ENCODE peak calls at places on chromosomes 16 and 17, in seven cellular contexts. A is GM12878, P is K562, N is H1, S is HepG2, K is HCT116, H is SK-N-SH. V is an unnamed sample.

GRCh38 chr17:54180919-54181318 is 358.2 kb downstream of the KIF2B start:
- DNase-seq in N (no peak), A (no peak), H (no peak), K (no peak), S (no peak), P (no peak), V (no peak)

GRCh38 chr17:80731255-80731840 is 186.7 kb downstream of the RPTOR start:
- DNase-seq in N (no peak), H (no peak), K (no peak), A (no peak), S (no peak), P (no peak), V (no peak)

GRCh38 chr16:5633845-5634440 is 536.3 kb upstream of the EEF2KMT start:
- DNase-seq in P (peak), N (no peak), S (peak), K (peak), H (peak), A (no peak), V (peak)

GRCh38 chr17:82324566-82325285 is 7.3 kb upstream of the CD7 start:
- DNase-seq in P (no peak), A (no peak), K (no peak), S (no peak), H (no peak), N (no peak), V (no peak)

GRCh38 chr17:82384730-82385429 is 13.3 kb downstream of the UTS2R start:
- DNase-seq in P (peak), A (no peak), H (peak), K (no peak), N (no peak), S (peak), V (peak)

GRCh38 chr17:8121531-8122390 is 2.1 kb downstream of the HES7 start:
- DNase-seq in P (peak), N (no peak), S (no peak), H (peak), A (no peak), K (peak), V (peak)

GRCh38 chr17:21573961-21574610 is 118.2 kb upstream of the KCNJ18 start:
- DNase-seq in S (no peak), P (no peak), N (no peak), A (no peak), K (no peak), H (peak), V (no peak)

GRCh38 chr17:28954886-28955285 is 3.6 kb upstream of the PHF12 start:
- DNase-seq in K (no peak), H (no peak), N (no peak), S (no peak), A (no peak), P (no peak), V (no peak)

GRCh38 chr17:67312265-67312664 is 54.1 kb downstream of the PSMD12 start:
- DNase-seq in H (no peak), A (no peak), S (no peak), P (no peak), K (no peak), N (no peak), V (no peak)

GRCh38 chr17:2438823-2439222 is 38.0 kb upstream of the MNT start:
- DNase-seq in A (no peak), K (no peak), S (no peak), P (no peak), N (no peak), H (no peak), V (no peak)

GRCh38 chr17:53150101-53150698 is 672.5 kb upstream of the KIF2B start:
- DNase-seq in S (peak), N (no peak), A (no peak), H (peak), P (no peak), K (no peak), V (peak)

GRCh38 chr16:53429221-53429943 is 4.9 kb upstream of the RBL2 start:
- DNase-seq in A (no peak), H (peak), S (no peak), P (no peak), K (no peak), N (no peak), V (no peak)

GRCh38 chr17:2175294-2175628 is 120.4 kb downstream of the HIC1 start:
- DNase-seq in N (no peak), S (no peak), P (no peak), K (no peak), A (no peak), H (no peak), V (no peak)

GRCh38 chr17:352421-353212 is at the start of gene RPH3AL:
- DNase-seq in S (peak), H (no peak), A (no peak), P (no peak), K (peak), N (no peak), V (no peak)

GRCh38 chr17:51673066-51673465 is 412.7 kb downstream of the UTP18 start:
- DNase-seq in P (no peak), A (no peak), S (no peak), N (no peak), H (no peak), K (no peak), V (no peak)

GRCh38 chr17:35590249-35590824 is 3.2 kb downstream of the AP2B1 start:
- DNase-seq in P (no peak), S (no peak), K (no peak), N (no peak), H (no peak), A (no peak), V (no peak)

GRCh38 chr17:61966201-61966600 is 38.4 kb upstream of the INTS2 start:
- DNase-seq in A (no peak), N (no peak), K (no peak), S (no peak), H (peak), P (peak), V (no peak)

GRCh38 chr17:289409-289808 is 63.2 kb downstream of the RPH3AL start:
- DNase-seq in A (no peak), N (no peak), P (no peak), K (no peak), H (no peak), S (no peak), V (no peak)

GRCh38 chr17:45234641-45235040 is 13.0 kb downstream of the FMNL1 start:
- DNase-seq in S (peak), N (no peak), K (no peak), P (peak), H (peak), A (no peak), V (peak)

GRCh38 chr16:53761967-53762726 is 58.2 kb downstream of the FTO start:
- DNase-seq in A (no peak), P (no peak), H (no peak), S (peak), N (no peak), K (no peak), V (no peak)

GRCh38 chr17:2459917-2460271 is 51.8 kb downstream of the METTL16 start:
- DNase-seq in H (no peak), A (no peak), N (no peak), S (no peak), K (no peak), P (no peak), V (no peak)

GRCh38 chr17:33228548-33228947 is 64.5 kb downstream of the ASIC2 start:
- DNase-seq in H (no peak), S (no peak), A (no peak), N (no peak), P (no peak), K (no peak), V (no peak)

GRCh38 chr17:8806206-8807069 is 7.3 kb upstream of the MFSD6L start:
- DNase-seq in N (no peak), A (no peak), S (no peak), H (no peak), P (no peak), K (no peak), V (no peak)

GRCh38 chr16:27209591-27209990 is 6.3 kb downstream of the KDM8 start:
- DNase-seq in K (no peak), S (no peak), P (no peak), H (no peak), A (no peak), N (no peak), V (no peak)

GRCh38 chr17:14428640-14429029 is 127.8 kb downstream of the HS3ST3B1 start:
- DNase-seq in P (no peak), H (no peak), N (no peak), K (no peak), A (no peak), S (no peak), V (no peak)

GRCh38 chr17:49910094-49910857 is 58.7 kb upstream of the DLX4 start:
- DNase-seq in H (peak), N (no peak), S (no peak), K (no peak), A (no peak), P (peak), V (peak)
- TF ChIP-seq JUND in H (no peak), N (no peak), S (no peak), K (no peak), A (no peak), P (peak), V (no peak)

DNA sequence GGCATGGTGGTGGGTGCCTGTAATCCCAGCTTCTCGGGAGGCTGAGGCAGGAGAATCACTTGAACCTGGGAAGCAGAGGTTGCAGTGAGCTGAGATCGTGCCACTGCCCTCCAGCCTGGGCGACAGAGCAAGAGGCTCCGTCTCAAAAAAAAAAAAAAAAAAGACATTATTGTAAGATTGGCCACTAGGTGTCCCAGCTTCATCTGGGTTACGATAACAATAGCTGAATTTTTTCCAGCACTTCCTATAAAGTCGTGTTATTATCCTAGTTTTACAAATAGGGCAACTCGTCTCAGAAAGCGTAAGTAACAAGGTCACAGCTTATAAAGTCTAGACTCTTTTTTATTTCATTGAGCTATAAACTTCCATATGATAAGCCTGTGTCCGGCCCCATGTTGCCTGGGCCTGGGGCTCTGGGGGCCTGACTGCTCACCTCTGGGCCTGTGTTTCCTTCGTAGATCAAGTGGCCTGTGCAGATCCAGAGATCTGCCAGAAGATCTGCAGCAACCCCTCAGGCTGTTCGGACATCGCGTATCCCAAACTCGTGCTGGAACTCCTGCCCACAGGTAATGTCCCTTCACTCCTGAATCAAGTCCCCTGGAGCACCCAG is 60.5 kb downstream of the SLC5A11 start:
- DNase-seq in H (no peak), A (no peak), K (peak), S (peak), N (no peak), P (no peak), V (peak)
- TF ChIP-seq JUND in H (no peak), A (no peak), K (no peak), S (no peak), N (no peak), P (no peak), V (no peak)

DNA sequence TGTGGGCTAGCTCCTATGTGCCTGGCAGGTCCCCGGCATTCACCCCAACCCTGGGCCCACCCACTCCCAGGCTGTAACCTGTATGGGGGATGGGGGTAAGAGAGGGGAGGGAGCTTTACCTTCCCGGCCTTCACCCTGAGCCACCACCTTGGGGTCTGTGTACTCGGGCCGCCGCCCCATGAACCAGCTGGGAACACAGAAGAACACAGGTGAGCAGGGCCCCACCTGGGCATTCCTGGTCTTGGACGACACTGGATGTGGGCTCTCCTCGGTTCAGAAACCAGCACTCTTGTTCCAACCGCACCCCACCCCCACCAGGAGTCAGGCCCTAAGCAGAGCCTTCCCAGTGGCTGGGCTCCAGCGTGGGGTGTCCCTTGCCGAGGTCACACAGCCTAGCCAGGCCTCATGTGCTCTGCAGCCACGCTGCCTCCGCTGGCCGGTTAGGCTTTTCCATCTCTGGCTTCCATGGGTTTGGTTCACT is 18.8 kb downstream of the B9D1 start:
- DNase-seq in K (no peak), P (no peak), N (no peak), S (no peak), A (no peak), H (no peak), V (no peak)
- TF ChIP-seq JUND in K (no peak), P (no peak), N (no peak), S (no peak), A (no peak), H (no peak), V (no peak)

GRCh38 chr17:63171428-63172205 is 205.6 kb downstream of the TANC2 start:
- DNase-seq in K (no peak), A (no peak), S (no peak), P (no peak), H (no peak), N (no peak), V (no peak)
- TF ChIP-seq JUND in K (no peak), A (no peak), S (no peak), P (no peak), H (peak), N (no peak), V (no peak)

GRCh38 chr17:20276430-20276829 is 190.9 kb downstream of the LGALS9B start:
- DNase-seq in S (no peak), A (no peak), N (no peak), K (no peak), H (no peak), P (no peak), V (no peak)

GRCh38 chr17:20278805-20279204 is 188.5 kb downstream of the LGALS9B start:
- DNase-seq in H (no peak), S (no peak), N (no peak), K (no peak), A (no peak), P (no peak), V (no peak)

GRCh38 chr17:20273741-20274500 is 193.4 kb downstream of the LGALS9B start:
- DNase-seq in P (no peak), S (no peak), N (no peak), H (no peak), A (no peak), K (no peak), V (no peak)

GRCh38 chr17:20279631-20280030 is 187.7 kb downstream of the LGALS9B start:
- DNase-seq in K (no peak), N (no peak), S (no peak), A (no peak), P (no peak), H (no peak), V (no peak)

DNA sequence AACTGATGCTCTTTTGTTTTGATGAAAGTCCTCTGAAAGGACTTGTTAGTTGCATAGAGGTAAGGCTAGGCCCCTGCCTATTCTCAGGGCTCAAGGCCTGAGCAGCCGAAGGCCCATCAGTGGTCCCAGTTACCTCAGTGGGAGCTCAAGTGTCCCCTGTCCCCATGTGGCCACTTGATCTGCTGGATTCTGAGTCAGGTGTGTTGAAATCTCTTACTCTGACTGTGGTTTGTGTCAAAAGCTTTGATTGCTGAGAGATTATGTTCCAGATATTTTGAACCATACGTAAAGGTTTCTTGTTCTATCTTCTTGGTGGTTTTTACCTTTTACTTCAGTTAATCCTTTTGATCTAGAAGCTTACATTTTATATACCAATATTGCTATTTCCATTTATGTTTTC is 191.7 kb downstream of the LGALS9B start:
- DNase-seq in K (no peak), N (no peak), H (no peak), S (no peak), P (no peak), A (no peak), V (no peak)
- TF ChIP-seq JUND in K (no peak), N (no peak), H (no peak), S (no peak), P (no peak), A (no peak), V (no peak)

GRCh38 chr16:86404678-86405077 is 105.6 kb upstream of the FOXF1 start:
- DNase-seq in S (no peak), K (no peak), A (no peak), N (no peak), H (no peak), P (no peak), V (no peak)

GRCh38 chr16:86403056-86403455 is 107.3 kb upstream of the FOXF1 start:
- DNase-seq in P (no peak), H (no peak), K (no peak), N (no peak), A (no peak), S (no peak), V (no peak)

GRCh38 chr16:86406056-86406455 is 104.3 kb upstream of the FOXF1 start:
- DNase-seq in S (no peak), K (no peak), N (no peak), A (no peak), P (no peak), H (no peak), V (no peak)

GRCh38 chr16:86403541-86404163 is 106.7 kb upstream of the FOXF1 start:
- DNase-seq in P (no peak), S (no peak), N (no peak), A (no peak), K (no peak), H (no peak), V (peak)

GRCh38 chr16:86405319-86405718 is 105.0 kb upstream of the FOXF1 start:
- DNase-seq in K (no peak), P (no peak), A (no peak), H (no peak), S (no peak), N (no peak), V (no peak)
- TF ChIP-seq JUND in K (no peak), P (no peak), A (no peak), H (no peak), S (no peak), N (no peak), V (no peak)

DNA sequence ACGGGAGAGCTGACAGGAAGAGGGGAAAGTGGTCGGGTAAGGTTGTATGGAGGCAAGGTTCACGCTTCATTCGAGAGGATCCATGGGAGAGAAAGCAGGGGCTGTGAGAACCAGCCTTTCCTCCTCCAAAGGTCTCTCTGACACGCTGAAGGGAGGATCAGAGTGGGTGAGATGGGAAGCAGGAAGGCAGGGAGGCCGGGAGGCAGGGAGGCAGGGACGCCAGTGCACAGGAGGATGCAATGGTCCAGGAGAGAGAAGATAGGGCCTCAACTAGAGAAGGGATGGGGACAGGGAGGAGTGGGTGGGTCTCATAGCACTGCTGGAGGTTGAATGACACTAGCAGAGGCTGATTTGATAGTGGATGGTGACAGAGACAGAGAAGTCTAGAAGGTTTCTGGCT is 54.1 kb downstream of the PIMREG start:
- DNase-seq in P (no peak), N (no peak), K (no peak), S (no peak), H (no peak), A (no peak), V (no peak)
- TF ChIP-seq JUND in P (no peak), N (no peak), K (no peak), S (no peak), H (no peak), A (no peak), V (no peak)